ENCODE peak calls at places on chromosomes 5 and 9, in four cellular contexts. One of them, this sample, is unnamed.

GRCh38 chr5:175638305-175638704 is 19.6 kb upstream of the HRH2 start:
- DNase-seq in H1: no peak
- DNase-seq in mesendoderm: peak; percentile 33
- DNase-seq in IMR-90: no peak
- DNase-seq in this sample: no peak

GRCh38 chr5:86879086-86879485 is 261.3 kb downstream of the COX7C start:
- DNase-seq in H1: no peak
- DNase-seq in mesendoderm: no peak
- DNase-seq in IMR-90: no peak
- DNase-seq in this sample: no peak

GRCh38 chr5:109454726-109455505 is 45.1 kb upstream of the PJA2 start:
- DNase-seq in H1: no peak
- DNase-seq in mesendoderm: peak; percentile 22
- DNase-seq in IMR-90: peak; percentile 35
- DNase-seq in this sample: no peak

GRCh38 chr9:122444366-122444765 is 33.4 kb downstream of the OR1J1 start:
- DNase-seq in H1: no peak
- DNase-seq in mesendoderm: no peak
- DNase-seq in IMR-90: peak; percentile 84
- DNase-seq in this sample: no peak

GRCh38 chr5:59759600-59760357 is 133.7 kb downstream of the PDE4D start:
- DNase-seq in H1: no peak
- DNase-seq in mesendoderm: peak; percentile 42
- DNase-seq in IMR-90: no peak
- DNase-seq in this sample: no peak

GRCh38 chr9:125744616-125745387 is 2.4 kb upstream of the PBX3 start:
- DNase-seq in H1: no peak
- DNase-seq in mesendoderm: no peak
- DNase-seq in IMR-90: peak; percentile 79
- DNase-seq in this sample: no peak

GRCh38 chr5:33180900-33181299 is 259.9 kb upstream of the TARS1 start:
- DNase-seq in H1: no peak
- DNase-seq in mesendoderm: peak; percentile 26
- DNase-seq in IMR-90: peak; percentile 70
- DNase-seq in this sample: no peak

GRCh38 chr5:1176473-1177391 is 24.7 kb upstream of the SLC6A19 start:
- DNase-seq in H1: peak; percentile 71
- DNase-seq in mesendoderm: peak; percentile 88
- DNase-seq in IMR-90: no peak
- DNase-seq in this sample: peak; percentile 90

GRCh38 chr5:119218830-119219782 is 136.7 kb upstream of the TNFAIP8 start:
- DNase-seq in H1: no peak
- DNase-seq in mesendoderm: no peak
- DNase-seq in IMR-90: peak; percentile 6
- DNase-seq in this sample: no peak

GRCh38 chr9:123372766-123373446 is 16.9 kb downstream of the CRB2 start:
- DNase-seq in H1: no peak
- DNase-seq in mesendoderm: no peak
- DNase-seq in IMR-90: no peak
- DNase-seq in this sample: no peak

GRCh38 chr9:133199648-133200321 is 9.3 kb downstream of the OBP2B start:
- DNase-seq in H1: peak; percentile 59
- DNase-seq in mesendoderm: peak; percentile 8
- DNase-seq in IMR-90: no peak
- DNase-seq in this sample: peak; percentile 69

GRCh38 chr9:96006296-96006890 is 130.9 kb downstream of the ERCC6L2 start:
- DNase-seq in H1: no peak
- DNase-seq in mesendoderm: no peak
- DNase-seq in IMR-90: no peak
- DNase-seq in this sample: no peak

GRCh38 chr5:143174714-143175398 is 228.6 kb downstream of the NR3C1 start:
- DNase-seq in H1: no peak
- DNase-seq in mesendoderm: no peak
- DNase-seq in IMR-90: peak; percentile 58
- DNase-seq in this sample: no peak

GRCh38 chr5:134215757-134216156 is 10.1 kb downstream of the PPP2CA start:
- DNase-seq in H1: no peak
- DNase-seq in mesendoderm: no peak
- DNase-seq in IMR-90: no peak
- DNase-seq in this sample: no peak

GRCh38 chr5:150303070-150303595 is 428 bp upstream of the ARSI start:
- DNase-seq in H1: no peak
- DNase-seq in mesendoderm: peak; percentile 61
- DNase-seq in IMR-90: peak; percentile 77
- DNase-seq in this sample: peak; percentile 59

GRCh38 chr9:79829566-79830347 is 258.0 kb downstream of the TLE4 start:
- DNase-seq in H1: no peak
- DNase-seq in mesendoderm: no peak
- DNase-seq in IMR-90: no peak
- DNase-seq in this sample: no peak

GRCh38 chr5:145811834-145812625 is 23.1 kb downstream of the PRELID2 start:
- DNase-seq in H1: no peak
- DNase-seq in mesendoderm: peak; percentile 74
- DNase-seq in IMR-90: peak; percentile 48
- DNase-seq in this sample: no peak

GRCh38 chr9:109001275-109001676 is 12.0 kb downstream of the CTNNAL1 start:
- DNase-seq in H1: no peak
- DNase-seq in mesendoderm: no peak
- DNase-seq in IMR-90: peak; percentile 93
- DNase-seq in this sample: no peak

GRCh38 chr5:114449836-114450515 is 88.1 kb downstream of the KCNN2 start:
- DNase-seq in H1: peak; percentile 78
- DNase-seq in mesendoderm: peak; percentile 80
- DNase-seq in IMR-90: peak; percentile 72
- DNase-seq in this sample: peak; percentile 79

GRCh38 chr5:103057208-103058130 is 62.5 kb downstream of the GIN1 start:
- DNase-seq in H1: no peak
- DNase-seq in mesendoderm: peak; percentile 89
- DNase-seq in IMR-90: peak; percentile 57
- DNase-seq in this sample: no peak

GRCh38 chr5:17180330-17180843 is 37.0 kb upstream of the BASP1 start:
- DNase-seq in H1: no peak
- DNase-seq in mesendoderm: peak; percentile 84
- DNase-seq in IMR-90: no peak
- DNase-seq in this sample: no peak

GRCh38 chr9:5708414-5708813 is 79.5 kb downstream of the RIC1 start:
- DNase-seq in H1: no peak
- DNase-seq in mesendoderm: peak; percentile 20
- DNase-seq in IMR-90: no peak
- DNase-seq in this sample: no peak

GRCh38 chr5:159336586-159337290 is 6.5 kb upstream of the IL12B start:
- DNase-seq in H1: no peak
- DNase-seq in mesendoderm: no peak
- DNase-seq in IMR-90: no peak
- DNase-seq in this sample: no peak

GRCh38 chr5:43601454-43602260 is 1.3 kb upstream of the NNT start:
- DNase-seq in H1: no peak
- DNase-seq in mesendoderm: peak; percentile 10
- DNase-seq in IMR-90: peak; percentile 57
- DNase-seq in this sample: no peak

GRCh38 chr5:181181650-181182565 is 23.1 kb downstream of the TRIM7 start:
- DNase-seq in H1: peak; percentile 76
- DNase-seq in mesendoderm: peak; percentile 91
- DNase-seq in IMR-90: peak; percentile 65
- DNase-seq in this sample: peak; percentile 87

GRCh38 chr5:53411388-53411787 is 69.0 kb upstream of the FST start:
- DNase-seq in H1: no peak
- DNase-seq in mesendoderm: no peak
- DNase-seq in IMR-90: peak; percentile 28
- DNase-seq in this sample: no peak

GRCh38 chr5:132315529-132316067 is 21.4 kb downstream of the SLC22A4 start:
- DNase-seq in H1: no peak
- DNase-seq in mesendoderm: peak; percentile 27
- DNase-seq in IMR-90: no peak
- DNase-seq in this sample: no peak

GRCh38 chr5:111135946-111136345 is 43.8 kb downstream of the WDR36 start:
- DNase-seq in H1: no peak
- DNase-seq in mesendoderm: no peak
- DNase-seq in IMR-90: peak; percentile 53
- DNase-seq in this sample: no peak

GRCh38 chr9:107312651-107313050 is 29.6 kb downstream of the RAD23B start:
- DNase-seq in H1: no peak
- DNase-seq in mesendoderm: peak; percentile 70
- DNase-seq in IMR-90: peak; percentile 56
- DNase-seq in this sample: no peak

GRCh38 chr9:107308461-107308860 is 25.4 kb downstream of the RAD23B start:
- DNase-seq in H1: no peak
- DNase-seq in mesendoderm: peak; percentile 39
- DNase-seq in IMR-90: no peak
- DNase-seq in this sample: no peak

GRCh38 chr9:107306308-107306707 is 23.2 kb downstream of the RAD23B start:
- DNase-seq in H1: no peak
- DNase-seq in mesendoderm: no peak
- DNase-seq in IMR-90: no peak
- DNase-seq in this sample: no peak

GRCh38 chr9:107309271-107309670 is 26.2 kb downstream of the RAD23B start:
- DNase-seq in H1: no peak
- DNase-seq in mesendoderm: no peak
- DNase-seq in IMR-90: no peak
- DNase-seq in this sample: no peak

GRCh38 chr9:107307331-107307730 is 24.3 kb downstream of the RAD23B start:
- DNase-seq in H1: no peak
- DNase-seq in mesendoderm: no peak
- DNase-seq in IMR-90: peak; percentile 31
- DNase-seq in this sample: no peak
- H4K5ac ChIP-seq in H1: no peak overlapping the region
- H4K5ac ChIP-seq in mesendoderm: no peak overlapping the region
- H4K5ac ChIP-seq in IMR-90: no peak overlapping the region
- H4K5ac ChIP-seq in this sample: no peak overlapping the region

GRCh38 chr5:74275204-74275992 is 365.1 kb downstream of the ENC1 start:
- DNase-seq in H1: no peak
- DNase-seq in mesendoderm: no peak
- DNase-seq in IMR-90: no peak
- DNase-seq in this sample: no peak

GRCh38 chr5:74279244-74279643 is 361.3 kb downstream of the ENC1 start:
- DNase-seq in H1: no peak
- DNase-seq in mesendoderm: no peak
- DNase-seq in IMR-90: no peak
- DNase-seq in this sample: no peak

GRCh38 chr5:74285876-74286275 is 354.7 kb downstream of the ENC1 start:
- DNase-seq in H1: no peak
- DNase-seq in mesendoderm: no peak
- DNase-seq in IMR-90: no peak
- DNase-seq in this sample: no peak

GRCh38 chr5:74282495-74282894 is 358.0 kb downstream of the ENC1 start:
- DNase-seq in H1: no peak
- DNase-seq in mesendoderm: no peak
- DNase-seq in IMR-90: no peak
- DNase-seq in this sample: no peak

GRCh38 chr5:74281191-74281590 is 359.3 kb downstream of the ENC1 start:
- DNase-seq in H1: no peak
- DNase-seq in mesendoderm: peak; percentile 31
- DNase-seq in IMR-90: no peak
- DNase-seq in this sample: no peak
- H2BK15ac ChIP-seq in H1: no peak overlapping the region
- H2BK15ac ChIP-seq in mesendoderm: no peak overlapping the region
- H2BK15ac ChIP-seq in IMR-90: no peak overlapping the region
- H2BK15ac ChIP-seq in this sample: no peak overlapping the region

GRCh38 chr9:33128570-33128969 is 38.6 kb downstream of the B4GALT1 start:
- DNase-seq in H1: no peak
- DNase-seq in mesendoderm: no peak
- DNase-seq in IMR-90: no peak
- DNase-seq in this sample: no peak

GRCh38 chr9:33130501-33130900 is 36.6 kb downstream of the B4GALT1 start:
- DNase-seq in H1: no peak
- DNase-seq in mesendoderm: no peak
- DNase-seq in IMR-90: peak; percentile 46
- DNase-seq in this sample: no peak

GRCh38 chr9:33130961-33131360 is 36.2 kb downstream of the B4GALT1 start:
- DNase-seq in H1: no peak
- DNase-seq in mesendoderm: no peak
- DNase-seq in IMR-90: no peak
- DNase-seq in this sample: no peak

GRCh38 chr9:33129251-33129885 is 37.8 kb downstream of the B4GALT1 start:
- DNase-seq in H1: no peak
- DNase-seq in mesendoderm: no peak
- DNase-seq in IMR-90: no peak
- DNase-seq in this sample: no peak

GRCh38 chr9:33129886-33130284 is 37.3 kb downstream of the B4GALT1 start:
- DNase-seq in H1: no peak
- DNase-seq in mesendoderm: no peak
- DNase-seq in IMR-90: no peak
- DNase-seq in this sample: no peak
- H4K5ac ChIP-seq in H1: no peak overlapping the region
- H4K5ac ChIP-seq in mesendoderm: no peak overlapping the region
- H4K5ac ChIP-seq in IMR-90: peak overlapping the region; percentile 13
- H4K5ac ChIP-seq in this sample: no peak overlapping the region

GRCh38 chr5:93585753-93586385 is 2.8 kb downstream of the NR2F1 start:
- DNase-seq in H1: no peak
- DNase-seq in mesendoderm: no peak
- DNase-seq in IMR-90: peak; percentile 45
- DNase-seq in this sample: no peak

GRCh38 chr5:93583799-93584530 is 943 bp downstream of the NR2F1 start:
- DNase-seq in H1: no peak
- DNase-seq in mesendoderm: peak; percentile 79
- DNase-seq in IMR-90: peak; percentile 47
- DNase-seq in this sample: no peak

GRCh38 chr5:93583525-93583798 is 440 bp downstream of the NR2F1 start:
- DNase-seq in H1: no peak
- DNase-seq in mesendoderm: no peak
- DNase-seq in IMR-90: peak; percentile 53
- DNase-seq in this sample: no peak

GRCh38 chr5:93585054-93585751 is 2.2 kb downstream of the NR2F1 start:
- DNase-seq in H1: no peak
- DNase-seq in mesendoderm: no peak
- DNase-seq in IMR-90: no peak
- DNase-seq in this sample: peak; percentile 65

GRCh38 chr5:93584531-93585053 is 1.6 kb downstream of the NR2F1 start:
- DNase-seq in H1: no peak
- DNase-seq in mesendoderm: no peak
- DNase-seq in IMR-90: no peak
- DNase-seq in this sample: no peak
- H2BK15ac ChIP-seq in H1: no peak overlapping the region
- H2BK15ac ChIP-seq in mesendoderm: no peak overlapping the region
- H2BK15ac ChIP-seq in IMR-90: no peak overlapping the region
- H2BK15ac ChIP-seq in this sample: no peak overlapping the region

DNA sequence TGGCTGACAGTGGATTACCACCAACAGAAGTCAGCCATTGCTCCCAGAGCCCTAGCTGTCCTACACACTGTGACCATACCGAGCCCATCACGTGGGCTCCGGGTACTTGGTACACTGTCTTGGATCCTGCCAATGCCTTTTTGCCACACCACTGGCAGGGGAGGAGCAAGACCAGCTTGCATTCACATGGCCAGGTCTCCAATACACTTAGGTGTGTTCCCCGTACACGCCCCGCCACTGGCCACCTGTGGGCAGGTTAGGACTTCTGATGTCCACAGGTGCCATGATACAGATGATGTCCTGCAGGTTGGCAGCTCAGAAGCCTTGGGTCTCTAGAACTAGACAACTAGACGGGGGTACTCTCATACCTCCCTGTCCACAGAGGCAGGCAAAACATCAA is 5.4 kb upstream of the DIPK1B start:
- DNase-seq in H1: no peak
- DNase-seq in mesendoderm: no peak
- DNase-seq in IMR-90: no peak
- DNase-seq in this sample: no peak
- H4K5ac ChIP-seq in H1: no peak overlapping the region
- H4K5ac ChIP-seq in mesendoderm: no peak overlapping the region
- H4K5ac ChIP-seq in IMR-90: no peak overlapping the region
- H4K5ac ChIP-seq in this sample: no peak overlapping the region